ENCODE peak calls at places on chromosomes 11 and 22, in five cellular contexts. L is activated T-cell treated with anti-CD3 and anti-CD28 coated beads for 4 hours; N is GM18507; Q is NCI-H1930; G is activated CD4-positive, alpha-beta memory T cell treated with anti-CD3 and anti-CD28 coated beads for 36 hours. T is an unnamed sample.

GRCh38 chr11:66136752-66137123 is 66.7 kb downstream of the PACS1 start:
- DNase-seq in L (no peak), N (no peak), Q (no peak), G (peak), T (no peak)

GRCh38 chr22:24541681-24542515 is 13.0 kb downstream of the GUCD1 start:
- DNase-seq in L (no peak), N (no peak), Q (no peak), G (no peak), T (no peak)

GRCh38 chr11:73344191-73344607 is 32.0 kb upstream of the RELT start:
- DNase-seq in L (no peak), N (no peak), Q (no peak), G (no peak), T (no peak)

GRCh38 chr11:69300124-69301032 is 6.4 kb downstream of the MYEOV start:
- DNase-seq in L (no peak), N (no peak), Q (no peak), G (no peak), T (no peak)

GRCh38 chr22:19195796-19196731 is 17.5 kb upstream of the SLC25A1 start:
- DNase-seq in L (no peak), N (no peak), Q (no peak), G (no peak), T (no peak)

GRCh38 chr11:17013548-17014320 is 480 bp downstream of the PLEKHA7 start:
- DNase-seq in L (no peak), N (no peak), Q (no peak), G (peak), T (peak)

GRCh38 chr22:26336773-26337172 is 92.3 kb upstream of the ASPHD2 start:
- DNase-seq in L (no peak), N (no peak), Q (no peak), G (no peak), T (no peak)

GRCh38 chr11:12330491-12331231 is 46.7 kb upstream of the PARVA start:
- DNase-seq in L (no peak), N (no peak), Q (no peak), G (no peak), T (peak)

GRCh38 chr22:31952094-31952401 is 7.7 kb downstream of the YWHAH start:
- DNase-seq in L (no peak), N (no peak), Q (no peak), G (no peak), T (no peak)

GRCh38 chr22:17792289-17792688 is 18.0 kb upstream of the BID start:
- DNase-seq in L (no peak), N (no peak), Q (no peak), G (no peak), T (peak)

GRCh38 chr11:99548264-99548663 is 527.5 kb downstream of the CNTN5 start:
- DNase-seq in L (no peak), N (no peak), Q (no peak), G (no peak), T (no peak)

GRCh38 chr11:13269775-13270174 is 7.8 kb upstream of the BMAL1 start:
- DNase-seq in L (no peak), N (no peak), Q (no peak), G (no peak), T (no peak)

GRCh38 chr11:23755076-23755475 is 741.8 kb upstream of the LUZP2 start:
- DNase-seq in L (no peak), N (no peak), Q (no peak), G (no peak), T (no peak)

GRCh38 chr11:44217432-44217831 is 92.5 kb downstream of the ALX4 start:
- DNase-seq in L (no peak), N (no peak), Q (no peak), G (no peak), T (no peak)

GRCh38 chr11:31641477-31642062 is 132.0 kb downstream of the ELP4 start:
- DNase-seq in L (no peak), N (no peak), Q (peak), G (no peak), T (peak)

GRCh38 chr22:35642305-35642741 is 5.9 kb upstream of the APOL6 start:
- DNase-seq in L (no peak), N (no peak), Q (no peak), G (peak), T (no peak)

GRCh38 chr11:73746701-73747100 is 14.2 kb downstream of the RAB6A start:
- DNase-seq in L (no peak), N (no peak), Q (no peak), G (no peak), T (no peak)

GRCh38 chr11:31764766-31765165 is 46.4 kb downstream of the PAX6 start:
- DNase-seq in L (no peak), N (no peak), Q (peak), G (no peak), T (no peak)

GRCh38 chr22:45332001-45332400 is 22.3 kb downstream of the FAM118A start:
- DNase-seq in L (no peak), N (no peak), Q (no peak), G (no peak), T (no peak)

GRCh38 chr22:45425531-45426265 is 12.2 kb downstream of the RIBC2 start:
- DNase-seq in L (no peak), N (no peak), Q (no peak), G (no peak), T (no peak)